ENCODE peak calls at places on chromosomes 3 and 15, in seven cellular contexts. X is GM12878, U is breast epithelium, G is spleen, I is endothelial cell of umbilical vein, O is H54, B is vagina. S is an unnamed sample.

GRCh38 chr15:70348581-70349344 is 251.0 kb upstream of the TLE3 start:
- DNase-seq in X (no peak), U (peak; percentile 84), G (no peak), I (no peak), O (no peak), B (no peak), S (peak; percentile 90)

GRCh38 chr3:75249005-75249404 is 415.1 kb upstream of the FRG2C start:
- DNase-seq in X (no peak), U (no peak), G (no peak), I (no peak), O (no peak), B (no peak), S (no peak)

GRCh38 chr15:70526221-70526973 is 237.0 kb downstream of the UACA start:
- DNase-seq in X (no peak), U (peak; percentile 76), G (peak; percentile 78), I (no peak), O (peak; percentile 15), B (peak; percentile 90), S (peak; percentile 27)

GRCh38 chr3:86988235-86988634 is 2.7 kb downstream of the VGLL3 start:
- DNase-seq in X (no peak), U (no peak), G (no peak), I (peak; percentile 61), O (no peak), B (no peak), S (no peak)

GRCh38 chr3:80677796-80678195 is 910.0 kb upstream of the ROBO1 start:
- DNase-seq in X (no peak), U (no peak), G (no peak), I (peak; percentile 62), O (no peak), B (no peak), S (no peak)

GRCh38 chr15:47950447-47950846 is 170.3 kb upstream of the SLC24A5 start:
- DNase-seq in X (no peak), U (no peak), G (no peak), I (no peak), O (no peak), B (no peak), S (no peak)

GRCh38 chr3:52983828-52984227 is 62.0 kb downstream of the SFMBT1 start:
- DNase-seq in X (no peak), U (no peak), G (no peak), I (no peak), O (no peak), B (no peak), S (no peak)

GRCh38 chr3:46496745-46497555 is 826 bp upstream of the RTP3 start:
- DNase-seq in X (peak; percentile 8), U (no peak), G (no peak), I (peak; percentile 36), O (no peak), B (no peak), S (peak; percentile 70)

GRCh38 chr3:42891042-42891441 is 14.9 kb upstream of the ZNF662 start:
- DNase-seq in X (no peak), U (no peak), G (no peak), I (no peak), O (no peak), B (no peak), S (no peak)

GRCh38 chr3:150830094-150830681 is 67.2 kb upstream of the SIAH2 start:
- DNase-seq in X (no peak), U (no peak), G (no peak), I (no peak), O (no peak), B (no peak), S (no peak)

GRCh38 chr3:52238193-52238760 is 681 bp downstream of the TWF2 start:
- DNase-seq in X (no peak), U (no peak), G (no peak), I (peak; percentile 33), O (no peak), B (no peak), S (peak; percentile 32)

GRCh38 chr3:141366285-141367037 is 1.8 kb upstream of the ZBTB38 start:
- DNase-seq in X (no peak), U (peak; percentile 87), G (no peak), I (peak; percentile 80), O (peak; percentile 26), B (no peak), S (no peak)

GRCh38 chr3:29382399-29382798 is 101.5 kb downstream of the RBMS3 start:
- DNase-seq in X (no peak), U (no peak), G (no peak), I (no peak), O (no peak), B (no peak), S (no peak)

GRCh38 chr3:45362768-45363167 is 25.6 kb upstream of the LARS2 start:
- DNase-seq in X (no peak), U (no peak), G (no peak), I (no peak), O (no peak), B (no peak), S (no peak)

GRCh38 chr3:117322866-117323265 is 613.3 kb downstream of the TUSC7 start:
- DNase-seq in X (no peak), U (no peak), G (no peak), I (peak; percentile 25), O (no peak), B (no peak), S (no peak)

GRCh38 chr3:190785047-190785446 is 77.4 kb downstream of the GMNC start:
- DNase-seq in X (no peak), U (no peak), G (no peak), I (no peak), O (no peak), B (no peak), S (no peak)

GRCh38 chr3:136151219-136151618 is 44.9 kb downstream of the MSL2 start:
- DNase-seq in X (no peak), U (no peak), G (no peak), I (no peak), O (no peak), B (no peak), S (no peak)

GRCh38 chr3:8963137-8963853 is at the start of gene RAD18:
- DNase-seq in X (peak; percentile 71), U (peak; percentile 88), G (peak; percentile 96), I (peak; percentile 91), O (peak; percentile 51), B (no peak), S (peak; percentile 92)
- TF ChIP-seq POLR2A in X (peak; percentile 79), U (no peak), G (peak; percentile 6), I (peak; percentile 70), O (peak; percentile 47), B (no peak), S (no peak)

GRCh38 chr15:58043192-58043903 is 22.2 kb downstream of the ALDH1A2 start:
- DNase-seq in X (no peak), U (no peak), G (no peak), I (peak; percentile 65), O (no peak), B (no peak), S (peak; percentile 49)

GRCh38 chr15:58047149-58047548 is 18.4 kb downstream of the ALDH1A2 start:
- DNase-seq in X (no peak), U (no peak), G (no peak), I (no peak), O (no peak), B (no peak), S (no peak)

GRCh38 chr15:58048261-58048660 is 17.2 kb downstream of the ALDH1A2 start:
- DNase-seq in X (no peak), U (no peak), G (no peak), I (no peak), O (no peak), B (no peak), S (no peak)

GRCh38 chr15:58049520-58050227 is 15.8 kb downstream of the ALDH1A2 start:
- DNase-seq in X (no peak), U (no peak), G (no peak), I (no peak), O (no peak), B (no peak), S (no peak)

GRCh38 chr15:58046467-58046866 is 19.0 kb downstream of the ALDH1A2 start:
- DNase-seq in X (no peak), U (no peak), G (no peak), I (no peak), O (no peak), B (no peak), S (no peak)
- TF ChIP-seq POLR2A in X (no peak), U (no peak), G (no peak), I (no peak), O (no peak), B (no peak), S (no peak)

GRCh38 chr3:37987751-37988179 is 2.8 kb upstream of the VILL start:
- DNase-seq in X (no peak), U (no peak), G (peak; percentile 72), I (no peak), O (no peak), B (no peak), S (no peak)
- TF ChIP-seq POLR2A in X (no peak), U (no peak), G (no peak), I (no peak), O (no peak), B (no peak), S (no peak)

DNA sequence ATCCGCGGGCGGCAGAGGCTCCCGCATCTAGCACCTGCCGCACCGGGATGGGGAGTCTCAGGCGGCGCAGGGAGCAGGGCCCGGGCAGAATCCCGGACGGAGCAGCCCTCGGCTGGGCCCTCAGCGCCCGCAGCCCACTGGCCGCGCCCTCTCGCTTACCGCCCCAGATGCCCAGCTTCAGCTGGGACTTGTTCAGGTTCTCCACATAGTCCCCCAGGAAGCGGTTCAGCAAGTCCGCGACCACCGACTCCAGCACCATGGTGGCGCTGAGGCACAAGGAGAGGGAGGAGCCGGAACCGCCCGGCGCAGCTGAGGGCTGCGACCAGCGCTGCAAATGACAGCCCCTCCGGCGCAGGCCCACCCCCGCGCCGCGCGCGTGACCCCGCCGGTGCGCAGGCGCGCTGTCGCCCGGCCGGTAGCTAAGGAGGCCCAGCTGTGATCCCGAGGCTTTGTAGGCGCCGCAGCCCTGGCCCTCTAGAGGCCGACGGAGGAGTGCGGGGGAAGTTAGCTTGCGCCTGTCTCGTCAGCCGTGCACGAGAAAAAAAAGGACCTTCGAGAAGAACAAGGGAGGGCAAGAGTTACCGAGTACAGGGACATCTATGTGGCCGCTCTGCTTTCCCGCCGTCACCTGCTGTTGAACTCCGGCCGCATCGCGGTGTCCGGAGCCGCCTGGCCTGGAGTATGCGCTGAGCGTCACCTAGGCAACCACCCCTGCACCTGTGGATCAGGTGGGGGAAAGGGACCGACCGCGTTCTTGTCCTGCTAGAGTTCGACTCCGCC is at the start of gene VPS13C:
- DNase-seq in X (peak; percentile 80), U (peak; percentile 85), G (peak; percentile 98), I (peak; percentile 98), O (peak; percentile 75), B (no peak), S (peak; percentile 93)
- TF ChIP-seq POLR2A in X (peak; percentile 94), U (no peak), G (peak; percentile 76), I (peak; percentile 80), O (peak; percentile 86), B (no peak), S (peak; percentile 84)

GRCh38 chr15:26641144-26641543 is 131.7 kb downstream of the GABRB3 start:
- DNase-seq in X (no peak), U (no peak), G (no peak), I (no peak), O (no peak), B (no peak), S (no peak)

GRCh38 chr15:26640601-26641000 is 132.3 kb downstream of the GABRB3 start:
- DNase-seq in X (no peak), U (no peak), G (no peak), I (no peak), O (no peak), B (no peak), S (no peak)

GRCh38 chr15:26639976-26640375 is 132.9 kb downstream of the GABRB3 start:
- DNase-seq in X (no peak), U (no peak), G (no peak), I (no peak), O (no peak), B (no peak), S (no peak)

GRCh38 chr15:26648676-26649075 is 124.2 kb downstream of the GABRB3 start:
- DNase-seq in X (no peak), U (no peak), G (no peak), I (no peak), O (no peak), B (no peak), S (no peak)

GRCh38 chr15:26644948-26645347 is 127.9 kb downstream of the GABRB3 start:
- DNase-seq in X (no peak), U (no peak), G (no peak), I (no peak), O (no peak), B (no peak), S (no peak)
- TF ChIP-seq POLR2A in X (no peak), U (no peak), G (no peak), I (no peak), O (no peak), B (no peak), S (no peak)